ENCODE peak calls at places on chromosomes 7 and 10, in seven cellular contexts. I, X, C, B, T, Q and Y are unnamed samples.

GRCh38 chr7:36949711-36950600 is 225.7 kb upstream of the AOAH start:
- DNase-seq in X (peak; percentile 11), T (no peak), C (no peak), B (peak; percentile 48), I (peak; percentile 50), Q (peak; percentile 34), Y (no peak)

GRCh38 chr10:105827133-105827532 is 1186.0 kb downstream of the SORCS3 start:
- DNase-seq in I (no peak), Q (no peak), B (no peak), X (no peak), C (no peak), T (no peak), Y (no peak)

GRCh38 chr7:131603932-131604331 is 47.5 kb upstream of the PODXL start:
- DNase-seq in C (no peak), X (no peak), I (no peak), B (no peak), T (no peak), Q (no peak), Y (no peak)

GRCh38 chr7:144820557-144820956 is 15.3 kb downstream of the TPK1 start:
- DNase-seq in X (no peak), B (no peak), Q (no peak), I (no peak), C (no peak), T (no peak), Y (no peak)

GRCh38 chr7:1651897-1652296 is 18.2 kb upstream of the ELFN1 start:
- DNase-seq in X (no peak), B (no peak), C (no peak), Q (no peak), T (no peak), I (no peak), Y (no peak)

GRCh38 chr7:129122751-129123516 is 21.6 kb upstream of the TSPAN33 start:
- DNase-seq in X (no peak), Q (no peak), B (no peak), C (no peak), T (no peak), I (no peak), Y (peak; percentile 44)

GRCh38 chr7:117202511-117202910 is 120.3 kb downstream of the WNT2 start:
- DNase-seq in B (no peak), I (no peak), C (no peak), T (no peak), X (peak; percentile 34), Q (no peak), Y (no peak)

GRCh38 chr7:92976931-92977330 is 140.6 kb upstream of the CDK6 start:
- DNase-seq in Q (no peak), C (no peak), B (no peak), X (no peak), I (no peak), T (no peak), Y (no peak)

GRCh38 chr7:158125091-158125490 is 462.5 kb downstream of the PTPRN2 start:
- DNase-seq in I (no peak), X (no peak), T (no peak), B (peak; percentile 10), C (no peak), Q (no peak), Y (no peak)
- H3K9me3 ChIP-seq in I (no peaks in the 10 kb centered on the region), X (no peaks in the 10 kb centered on the region), T (no peaks in the 10 kb centered on the region), B (no peaks in the 10 kb centered on the region), C (no peaks in the 10 kb centered on the region), Q (peaks cover 18% of the 10 kb centered on the region), Y (no peaks in the 10 kb centered on the region)

GRCh38 chr10:52454476-52454875 is 140.4 kb downstream of the DKK1 start:
- DNase-seq in I (no peak), B (no peak), T (no peak), X (no peak), C (no peak), Q (no peak), Y (no peak)

GRCh38 chr10:52455095-52455494 is 141.0 kb downstream of the DKK1 start:
- DNase-seq in C (no peak), I (no peak), B (no peak), T (no peak), X (peak; percentile 98), Q (no peak), Y (no peak)

GRCh38 chr10:52452600-52453493 is 138.8 kb downstream of the DKK1 start:
- DNase-seq in X (peak; percentile 71), Q (no peak), T (no peak), B (no peak), I (no peak), C (no peak), Y (no peak)

GRCh38 chr10:52451817-52452216 is 137.7 kb downstream of the DKK1 start:
- DNase-seq in Q (no peak), T (no peak), B (no peak), X (peak; percentile 100), C (no peak), I (no peak), Y (peak; percentile 33)

GRCh38 chr10:52453501-52453900 is 139.4 kb downstream of the DKK1 start:
- DNase-seq in Q (no peak), T (no peak), I (no peak), X (no peak), B (no peak), C (no peak), Y (no peak)
- H3K9me3 ChIP-seq in Q (no peaks in the 10 kb centered on the region), T (no peaks in the 10 kb centered on the region), I (no peaks in the 10 kb centered on the region), X (no peaks in the 10 kb centered on the region), B (no peaks in the 10 kb centered on the region), C (no peaks in the 10 kb centered on the region), Y (no peaks in the 10 kb centered on the region)

GRCh38 chr7:4207011-4207410 is 475.1 kb upstream of the FOXK1 start:
- DNase-seq in I (no peak), C (no peak), B (no peak), X (no peak), T (no peak), Q (no peak), Y (no peak)
- H3K9me3 ChIP-seq in I (no peaks in the 10 kb centered on the region), C (no peaks in the 10 kb centered on the region), B (no peaks in the 10 kb centered on the region), X (no peaks in the 10 kb centered on the region), T (no peaks in the 10 kb centered on the region), Q (peaks cover 2% of the 10 kb centered on the region), Y (no peaks in the 10 kb centered on the region)

GRCh38 chr7:46463170-46463569 is 542.1 kb upstream of the IGFBP3 start:
- DNase-seq in B (no peak), I (no peak), Q (no peak), T (no peak), X (no peak), C (no peak), Y (no peak)
- H3K9me3 ChIP-seq in B (peaks cover 41% of the 10 kb centered on the region), I (peaks cover 5% of the 10 kb centered on the region), Q (peaks cover 14% of the 10 kb centered on the region), T (peaks cover 12% of the 10 kb centered on the region), X (peaks cover 35% of the 10 kb centered on the region), C (peaks cover 49% of the 10 kb centered on the region), Y (no peaks in the 10 kb centered on the region)

DNA sequence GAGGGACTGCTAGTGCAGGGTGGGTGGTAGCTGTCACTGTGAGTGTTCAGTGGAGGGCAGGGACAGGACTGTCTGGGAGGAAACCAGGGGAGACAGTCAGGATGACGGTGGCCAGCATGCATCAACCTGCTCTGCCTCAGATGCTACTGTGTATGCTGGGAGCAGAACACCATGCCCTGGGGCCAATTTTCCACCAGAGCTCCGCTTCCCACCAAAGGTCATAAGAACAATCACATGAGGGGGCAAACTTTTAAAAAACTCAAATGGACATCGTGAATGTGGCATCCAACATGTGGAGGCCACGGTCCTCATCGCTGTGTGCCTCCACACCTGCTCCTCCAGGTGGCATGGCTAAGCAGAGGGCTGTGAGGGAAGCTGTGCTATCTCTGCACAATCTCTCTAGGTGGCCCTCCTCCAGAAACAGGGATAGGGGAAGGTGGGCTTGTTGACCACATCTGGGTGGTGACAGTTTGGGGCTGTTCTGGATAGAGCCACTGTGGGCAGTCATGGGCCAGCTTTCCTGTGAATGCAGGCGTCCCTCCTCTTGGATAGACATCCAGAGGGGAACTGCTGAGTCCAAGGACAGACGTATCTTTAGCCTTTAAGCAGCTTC is 411.0 kb downstream of the PTPRN2 start:
- DNase-seq in I (no peak), T (no peak), Q (no peak), B (no peak), C (no peak), X (no peak), Y (no peak)
- H3K9me3 ChIP-seq in I (no peaks in the 10 kb centered on the region), T (no peaks in the 10 kb centered on the region), Q (peaks cover 25% of the 10 kb centered on the region), B (peaks cover 8% of the 10 kb centered on the region), C (peaks cover 8% of the 10 kb centered on the region), X (no peaks in the 10 kb centered on the region), Y (no peaks in the 10 kb centered on the region)

GRCh38 chr7:158056761-158057160 is 530.9 kb downstream of the PTPRN2 start:
- DNase-seq in T (no peak), X (no peak), C (no peak), Q (no peak), I (no peak), B (no peak), Y (no peak)
- H3K9me3 ChIP-seq in T (no peaks in the 10 kb centered on the region), X (no peaks in the 10 kb centered on the region), C (peaks cover under 1% of the 10 kb centered on the region), Q (peaks cover 8% of the 10 kb centered on the region), I (no peaks in the 10 kb centered on the region), B (no peaks in the 10 kb centered on the region), Y (no peaks in the 10 kb centered on the region)

DNA sequence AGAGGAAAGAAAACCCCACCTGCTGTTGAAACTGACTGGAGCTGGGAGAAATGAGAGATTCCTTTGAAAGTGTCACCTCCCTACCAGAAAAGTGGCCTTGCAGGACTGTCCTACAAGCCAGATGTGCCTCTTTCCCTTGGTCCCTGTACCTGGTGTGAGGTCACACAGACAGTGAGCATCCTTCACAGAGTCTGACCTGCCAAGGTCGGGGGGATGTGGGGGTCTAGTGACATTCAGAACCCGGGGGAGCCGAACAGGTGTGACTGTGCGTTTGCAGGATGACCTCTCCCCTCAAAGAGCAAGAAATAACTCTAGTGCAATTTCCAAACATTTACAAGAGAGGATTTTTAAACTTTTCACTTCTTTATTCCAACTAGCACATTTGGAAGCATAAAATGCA is 93.4 kb upstream of the ZNF479 start:
- DNase-seq in T (no peak), B (no peak), X (no peak), I (no peak), Q (no peak), C (no peak), Y (no peak)
- H3K9me3 ChIP-seq in T (no peaks in the 10 kb centered on the region), B (no peaks in the 10 kb centered on the region), X (no peaks in the 10 kb centered on the region), I (no peaks in the 10 kb centered on the region), Q (peaks cover 40% of the 10 kb centered on the region), C (peaks cover 89% of the 10 kb centered on the region), Y (no peaks in the 10 kb centered on the region)